ENCODE peak calls at places on chromosomes 6 and 20, in seven cellular contexts. H is esophagus squamous epithelium, L is uterus, P is spleen, R is stomach, Q is lower leg skin, B is heart left ventricle. Z is an unnamed sample.

GRCh38 chr20:21693322-21693721 is 12.1 kb upstream of the PAX1 start:
- DNase-seq in R (no peak), B (no peak), Q (no peak), L (no peak), P (no peak), H (no peak), Z (peak)

GRCh38 chr6:84728602-84729001 is 35.8 kb downstream of the TBX18 start:
- DNase-seq in L (no peak), Q (no peak), H (no peak), B (no peak), R (no peak), P (no peak), Z (peak)

GRCh38 chr6:43851204-43851855 is 81.3 kb downstream of the VEGFA start:
- DNase-seq in B (no peak), R (no peak), H (no peak), P (no peak), Q (no peak), L (no peak), Z (peak)

GRCh38 chr20:58598271-58599015 is 52.6 kb upstream of the STX16 start:
- DNase-seq in H (no peak), Q (no peak), B (no peak), L (peak), R (no peak), P (peak), Z (no peak)

GRCh38 chr6:157943249-157943963 is 38.3 kb upstream of the SYNJ2 start:
- DNase-seq in B (no peak), H (no peak), R (no peak), P (no peak), L (no peak), Q (peak), Z (no peak)

GRCh38 chr6:46199387-46199786 is 28.6 kb upstream of the ENPP5 start:
- DNase-seq in Q (no peak), P (no peak), H (no peak), R (no peak), L (no peak), B (no peak), Z (no peak)

GRCh38 chr6:43584892-43585570 is 9.0 kb downstream of the POLH start:
- DNase-seq in B (no peak), R (no peak), Q (no peak), P (no peak), L (no peak), H (no peak), Z (no peak)

GRCh38 chr20:60584221-60584620 is 626.0 kb downstream of the CDH26 start:
- DNase-seq in P (no peak), Q (no peak), B (no peak), R (no peak), L (no peak), H (no peak), Z (no peak)

GRCh38 chr6:74752303-74752702 is 453.6 kb downstream of the COL12A1 start:
- DNase-seq in H (no peak), Q (no peak), R (no peak), L (no peak), P (no peak), B (no peak), Z (no peak)

GRCh38 chr6:69719602-69720193 is 77.1 kb downstream of the LMBRD1 start:
- DNase-seq in P (no peak), B (no peak), H (no peak), R (no peak), Q (no peak), L (no peak), Z (peak)

GRCh38 chr20:57652865-57653545 is 32.8 kb upstream of the ZBP1 start:
- DNase-seq in R (peak), P (peak), L (peak), Q (peak), H (no peak), B (peak), Z (no peak)

GRCh38 chr20:62774076-62774714 is 22.1 kb upstream of the MRGBP start:
- DNase-seq in L (no peak), B (no peak), R (no peak), P (no peak), Q (no peak), H (no peak), Z (no peak)

GRCh38 chr20:62772618-62772993 is 23.7 kb upstream of the MRGBP start:
- DNase-seq in R (no peak), Q (no peak), H (no peak), B (no peak), P (no peak), L (no peak), Z (no peak)

GRCh38 chr20:62772103-62772611 is 24.1 kb upstream of the MRGBP start:
- DNase-seq in R (no peak), L (no peak), Q (no peak), P (peak), H (no peak), B (no peak), Z (no peak)

GRCh38 chr20:62774762-62775161 is 21.5 kb upstream of the MRGBP start:
- DNase-seq in H (no peak), B (no peak), L (no peak), R (no peak), P (no peak), Q (no peak), Z (no peak)

DNA sequence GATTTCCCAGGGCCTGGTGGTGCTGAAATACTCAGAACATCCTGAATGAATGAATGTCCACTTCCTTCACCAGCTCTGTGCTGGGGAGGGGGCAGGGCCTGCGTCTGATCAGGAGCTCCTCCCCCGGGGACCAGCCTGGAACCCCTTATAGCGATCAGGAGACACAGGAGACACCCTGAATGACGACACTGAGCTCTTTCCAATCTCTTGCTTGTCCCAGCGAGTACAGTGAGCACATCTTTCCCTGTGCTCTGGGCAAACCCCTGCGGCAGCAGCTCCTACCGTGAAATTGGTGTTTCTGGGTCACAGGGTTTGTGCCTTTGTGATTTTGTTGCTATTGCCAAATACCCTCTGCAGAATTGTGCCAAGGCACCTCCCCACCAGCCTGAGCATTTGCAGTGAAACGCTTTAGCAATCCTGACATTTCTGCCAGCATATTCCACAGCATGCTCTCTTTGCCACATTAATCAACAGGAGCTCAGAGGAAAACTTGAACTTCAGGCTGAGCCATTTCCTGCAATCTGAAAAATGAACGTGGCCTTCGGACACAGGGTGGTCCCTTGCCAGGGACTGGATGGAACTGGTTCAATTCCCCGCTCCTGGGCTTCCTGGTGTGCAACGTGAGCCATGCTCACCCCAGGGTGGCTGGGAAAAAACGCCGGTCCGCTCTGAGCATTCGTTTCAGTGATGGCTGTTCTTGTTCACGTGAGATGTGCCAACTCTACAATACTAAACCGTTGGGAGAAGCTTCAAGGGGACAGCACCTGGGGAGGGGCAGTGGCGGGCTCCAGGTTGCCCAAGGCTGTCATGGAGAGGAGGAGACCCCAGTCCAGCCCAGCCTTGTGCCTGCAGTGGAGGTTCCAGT is 23.0 kb upstream of the MRGBP start:
- DNase-seq in H (no peak), Q (no peak), B (no peak), L (no peak), R (no peak), P (peak), Z (no peak)
- TF ChIP-seq POLR2A in H (no peak), Q (no peak), B (no peak), L (no peak), R (no peak), P (no peak), Z (no peak)

DNA sequence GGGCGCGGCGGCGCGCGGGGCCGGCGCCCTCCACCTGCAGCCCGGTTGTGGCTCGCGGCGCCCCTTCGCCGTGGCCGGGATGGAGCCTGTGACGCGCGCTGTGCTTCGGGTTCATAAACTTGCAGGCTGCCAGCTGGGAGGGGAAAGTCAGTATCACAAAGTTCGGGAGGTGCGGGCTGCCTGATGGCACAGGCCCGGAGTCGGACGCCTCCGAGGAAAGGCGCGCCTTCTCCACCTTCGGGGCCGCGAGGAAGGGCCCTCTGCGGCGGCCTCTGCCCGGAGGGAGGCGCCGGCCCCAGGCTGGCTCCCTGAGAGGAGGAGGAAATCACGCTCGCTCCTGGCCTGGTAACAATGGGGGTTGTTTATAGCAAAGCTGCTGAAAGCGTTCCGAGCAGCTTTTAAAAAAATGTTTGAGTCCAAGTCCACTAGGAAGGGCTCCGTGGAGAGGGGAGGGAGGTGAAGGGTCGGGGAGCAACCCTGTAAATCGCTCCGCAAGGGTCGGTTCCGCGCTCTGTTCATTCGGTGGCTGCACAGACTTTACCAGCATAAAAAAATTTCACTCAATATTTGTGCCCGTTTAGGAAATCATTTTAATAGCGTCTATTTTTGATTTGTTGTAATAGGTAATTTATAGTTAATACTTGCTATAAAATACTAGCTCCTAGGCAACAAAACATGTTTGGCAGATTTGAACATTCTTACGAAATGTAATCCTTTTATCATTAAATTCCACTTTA is 1.0 kb downstream of the AFDN start:
- DNase-seq in B (peak), Q (peak), L (peak), H (no peak), P (peak), R (peak), Z (peak)
- TF ChIP-seq POLR2A in B (no peak), Q (no peak), L (no peak), H (no peak), P (no peak), R (no peak), Z (no peak)

DNA sequence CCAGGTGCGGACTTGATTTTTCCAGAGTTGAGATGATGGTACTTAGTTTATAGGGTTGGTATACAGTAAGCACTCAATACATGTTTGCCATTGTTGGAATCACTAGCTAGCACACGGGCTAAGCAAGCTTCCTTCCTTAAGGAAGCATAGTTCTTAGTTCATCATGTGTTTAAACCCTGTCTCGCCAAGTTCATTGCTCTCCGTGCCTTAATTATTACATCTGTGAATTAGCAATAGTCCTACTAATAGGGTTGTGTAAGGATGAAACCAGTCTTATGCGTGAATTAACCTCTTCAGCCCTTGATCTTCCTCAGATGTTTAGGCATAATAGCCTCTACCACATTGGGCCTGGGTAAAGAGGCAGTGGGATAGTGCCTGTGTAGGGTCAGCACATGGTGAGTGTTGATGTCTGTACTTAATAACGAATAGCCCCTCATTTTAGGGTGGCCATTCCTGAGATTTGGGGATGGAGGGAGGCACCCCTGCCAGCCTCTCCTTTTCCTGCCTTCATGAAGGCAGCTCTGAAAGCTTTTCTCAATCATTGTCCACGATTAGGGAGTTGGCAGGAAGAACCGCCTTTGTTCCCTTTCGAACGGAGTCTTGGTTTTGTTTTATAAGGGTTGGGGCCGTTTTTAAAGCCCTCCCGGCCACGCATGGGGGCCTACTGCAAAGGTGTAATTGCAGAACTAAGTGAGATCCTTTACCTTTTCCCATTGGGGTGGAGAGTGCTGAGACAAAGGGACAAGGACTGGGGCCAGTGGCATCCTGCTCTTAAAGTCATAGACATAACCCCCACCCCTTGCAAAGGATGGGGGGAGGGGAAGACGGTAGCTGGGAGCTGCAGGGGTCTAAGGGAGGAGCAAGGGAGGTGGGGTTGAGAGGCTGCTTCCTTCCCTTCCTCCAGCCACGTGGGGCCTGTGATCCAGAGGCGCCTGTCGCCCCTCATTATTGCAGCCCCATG is 2.1 kb downstream of the DNMT3B start:
- DNase-seq in L (no peak), B (no peak), R (no peak), P (no peak), H (no peak), Q (no peak), Z (no peak)
- TF ChIP-seq POLR2A in L (no peak), B (no peak), R (no peak), P (no peak), H (no peak), Q (no peak), Z (no peak)

GRCh38 chr20:52924411-52925271 is 47.5 kb upstream of the TSHZ2 start:
- DNase-seq in R (no peak), Q (no peak), L (no peak), P (no peak), H (no peak), B (no peak), Z (peak)

GRCh38 chr20:52918311-52918710 is 53.8 kb upstream of the TSHZ2 start:
- DNase-seq in P (no peak), B (no peak), L (no peak), H (no peak), Q (no peak), R (no peak), Z (no peak)

GRCh38 chr20:52921300-52921699 is 50.9 kb upstream of the TSHZ2 start:
- DNase-seq in Q (no peak), R (no peak), P (no peak), B (no peak), L (no peak), H (no peak), Z (no peak)

GRCh38 chr20:52926505-52926904 is 45.7 kb upstream of the TSHZ2 start:
- DNase-seq in H (no peak), L (no peak), P (no peak), Q (no peak), B (no peak), R (no peak), Z (no peak)

DNA sequence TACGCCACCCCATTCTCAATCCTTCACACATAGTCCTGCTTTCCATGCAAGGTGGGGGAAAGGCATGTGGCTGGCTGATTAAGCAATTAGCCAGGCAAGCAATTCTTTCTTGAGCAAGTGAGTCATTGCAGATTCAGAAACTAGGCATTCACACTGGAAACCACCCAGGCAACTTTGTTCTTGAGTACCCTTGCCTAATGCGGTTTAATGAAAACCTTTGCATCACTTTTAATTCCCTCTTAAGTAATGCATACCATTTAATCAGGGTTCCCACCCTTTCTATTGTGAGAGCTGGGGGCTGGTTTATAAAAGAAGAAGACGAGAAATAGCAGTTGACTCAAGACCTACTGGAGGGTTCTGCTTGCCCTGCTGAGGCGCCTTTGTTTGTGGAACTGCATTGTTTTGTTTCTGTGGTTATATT is 49.0 kb upstream of the TSHZ2 start:
- DNase-seq in R (no peak), L (no peak), P (no peak), B (no peak), Q (no peak), H (no peak), Z (no peak)
- TF ChIP-seq POLR2A in R (no peak), L (no peak), P (no peak), B (no peak), Q (no peak), H (no peak), Z (no peak)

GRCh38 chr6:396126-396520 is 4.6 kb downstream of the IRF4 start:
- DNase-seq in Q (no peak), R (no peak), L (no peak), P (no peak), H (no peak), B (no peak), Z (no peak)

GRCh38 chr6:392441-393390 is 1.2 kb downstream of the IRF4 start:
- DNase-seq in L (no peak), Q (peak), P (peak), R (no peak), H (no peak), B (no peak), Z (no peak)

GRCh38 chr6:395432-396125 is 4.0 kb downstream of the IRF4 start:
- DNase-seq in L (no peak), Q (no peak), H (no peak), P (no peak), B (no peak), R (no peak), Z (no peak)

GRCh38 chr6:393391-394221 is 2.1 kb downstream of the IRF4 start:
- DNase-seq in B (no peak), R (no peak), P (peak), H (no peak), L (no peak), Q (no peak), Z (no peak)

DNA sequence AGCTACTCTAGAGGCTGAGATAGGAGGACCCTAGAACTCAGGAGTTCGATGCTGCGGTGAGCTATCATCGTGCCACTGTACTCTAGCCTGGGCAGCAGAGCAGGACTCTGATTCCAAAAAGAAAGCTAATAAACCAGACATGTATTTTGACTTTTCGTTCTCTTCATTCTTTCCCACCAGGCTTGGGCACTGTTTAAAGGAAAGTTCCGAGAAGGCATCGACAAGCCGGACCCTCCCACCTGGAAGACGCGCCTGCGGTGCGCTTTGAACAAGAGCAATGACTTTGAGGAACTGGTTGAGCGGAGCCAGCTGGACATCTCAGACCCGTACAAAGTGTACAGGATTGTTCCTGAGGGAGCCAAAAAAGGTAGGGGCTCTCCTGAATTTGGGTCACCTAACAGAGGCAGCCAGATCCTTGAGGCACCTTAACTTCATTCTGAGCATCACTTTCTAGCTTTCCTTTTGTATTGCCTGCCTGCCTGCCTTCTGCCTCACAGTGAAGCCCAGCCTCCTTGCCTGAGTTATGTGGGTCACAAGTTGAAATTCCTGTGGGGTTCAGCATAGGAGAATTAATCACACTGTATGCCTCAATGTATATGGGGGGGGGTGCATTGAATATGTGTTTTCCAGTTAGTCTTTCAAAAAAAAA is 3.2 kb downstream of the IRF4 start:
- DNase-seq in L (no peak), P (no peak), H (no peak), B (no peak), R (no peak), Q (no peak), Z (no peak)
- TF ChIP-seq POLR2A in L (no peak), P (no peak), H (no peak), B (no peak), R (no peak), Q (no peak), Z (no peak)

DNA sequence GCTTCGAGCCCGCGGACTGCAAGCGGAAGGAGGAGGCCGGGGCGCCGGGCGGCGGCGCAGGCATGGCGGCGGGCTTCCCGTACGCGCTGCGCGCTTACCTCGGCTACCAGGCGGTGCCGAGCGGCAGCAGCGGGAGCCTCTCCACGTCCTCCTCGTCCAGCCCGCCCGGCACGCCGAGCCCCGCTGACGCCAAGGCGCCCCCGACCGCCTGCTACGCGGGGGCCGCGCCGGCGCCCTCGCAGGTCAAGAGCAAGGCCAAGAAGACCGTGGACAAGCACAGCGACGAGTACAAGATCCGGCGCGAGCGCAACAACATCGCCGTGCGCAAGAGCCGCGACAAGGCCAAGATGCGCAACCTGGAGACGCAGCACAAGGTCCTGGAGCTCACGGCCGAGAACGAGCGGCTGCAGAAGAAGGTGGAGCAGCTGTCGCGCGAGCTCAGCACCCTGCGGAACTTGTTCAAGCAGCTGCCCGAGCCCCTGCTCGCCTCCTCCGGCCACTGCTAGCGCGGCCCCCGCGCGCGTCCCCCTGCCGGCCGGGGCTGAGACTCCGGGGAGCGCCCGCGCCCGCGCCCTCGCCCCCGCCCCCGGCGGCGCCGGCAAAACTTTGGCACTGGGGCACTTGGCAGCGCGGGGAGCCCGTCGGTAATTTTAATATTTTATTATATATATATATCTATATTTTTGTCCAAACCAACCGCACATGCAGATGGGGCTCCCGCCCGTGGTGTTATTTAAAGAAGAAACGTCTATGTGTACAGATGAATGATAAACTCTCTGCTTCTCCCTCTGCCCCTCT is 1.1 kb downstream of the CEBPB start:
- DNase-seq in L (peak), B (peak), P (peak), R (peak), Q (peak), H (peak), Z (peak)
- TF ChIP-seq POLR2A in L (peak), B (no peak), P (no peak), R (no peak), Q (no peak), H (no peak), Z (peak)

GRCh38 chr6:73585566-73586415 is 65.0 kb upstream of the EEF1A1 start:
- DNase-seq in P (no peak), H (no peak), Q (no peak), R (peak), B (peak), L (peak), Z (peak)
- TF ChIP-seq POLR2A in P (no peak), H (peak), Q (no peak), R (no peak), B (no peak), L (peak), Z (no peak)

Z was measured in HepG2.